ENCODE peak calls at places on chromosome 18, in six cellular contexts. One of them, this sample, is unnamed.

GRCh38 chr18:80175451-80176235 is 66.6 kb downstream of the ADNP2 start:
- DNase-seq in astrocyte of the hippocampus: peak
- DNase-seq in fibroblast of mammary gland: no peak
- DNase-seq in right cardiac atrium: no peak
- DNase-seq in right atrium auricular region: no peak
- DNase-seq in Caco-2: no peak
- DNase-seq in this sample: no peak

GRCh38 chr18:77203071-77203470 is 46.6 kb upstream of the GALR1 start:
- DNase-seq in right atrium auricular region: no peak
- DNase-seq in astrocyte of the hippocampus: peak
- DNase-seq in fibroblast of mammary gland: no peak
- DNase-seq in right cardiac atrium: no peak
- DNase-seq in Caco-2: no peak
- DNase-seq in this sample: no peak

GRCh38 chr18:45337477-45337876 is 277.8 kb upstream of the SLC14A2 start:
- DNase-seq in fibroblast of mammary gland: no peak
- DNase-seq in right atrium auricular region: no peak
- DNase-seq in right cardiac atrium: no peak
- DNase-seq in astrocyte of the hippocampus: no peak
- DNase-seq in Caco-2: no peak
- DNase-seq in this sample: no peak

GRCh38 chr18:46668135-46668534 is 11.1 kb upstream of the LOXHD1 start:
- DNase-seq in right cardiac atrium: no peak
- DNase-seq in fibroblast of mammary gland: no peak
- DNase-seq in right atrium auricular region: no peak
- DNase-seq in astrocyte of the hippocampus: no peak
- DNase-seq in Caco-2: no peak
- DNase-seq in this sample: no peak

GRCh38 chr18:7757175-7757574 is 190.1 kb downstream of the PTPRM start:
- DNase-seq in fibroblast of mammary gland: peak
- DNase-seq in right atrium auricular region: no peak
- DNase-seq in Caco-2: no peak
- DNase-seq in right cardiac atrium: no peak
- DNase-seq in astrocyte of the hippocampus: no peak
- DNase-seq in this sample: no peak

GRCh38 chr18:49961271-49961670 is 147.9 kb upstream of the ACAA2 start:
- DNase-seq in astrocyte of the hippocampus: no peak
- DNase-seq in fibroblast of mammary gland: no peak
- DNase-seq in Caco-2: no peak
- DNase-seq in right cardiac atrium: no peak
- DNase-seq in right atrium auricular region: no peak
- DNase-seq in this sample: no peak

GRCh38 chr18:62616331-62616805 is 93.5 kb downstream of the ZCCHC2 start:
- DNase-seq in Caco-2: no peak
- DNase-seq in fibroblast of mammary gland: peak
- DNase-seq in right atrium auricular region: no peak
- DNase-seq in astrocyte of the hippocampus: no peak
- DNase-seq in right cardiac atrium: no peak
- DNase-seq in this sample: peak

GRCh38 chr18:74478876-74479275 is 17.3 kb upstream of the CNDP2 start:
- DNase-seq in astrocyte of the hippocampus: no peak
- DNase-seq in right atrium auricular region: peak
- DNase-seq in right cardiac atrium: no peak
- DNase-seq in fibroblast of mammary gland: peak
- DNase-seq in Caco-2: no peak
- DNase-seq in this sample: no peak

GRCh38 chr18:6482198-6482977 is 67.7 kb upstream of the L3MBTL4 start:
- DNase-seq in fibroblast of mammary gland: peak
- DNase-seq in Caco-2: peak
- DNase-seq in right atrium auricular region: peak
- DNase-seq in right cardiac atrium: peak
- DNase-seq in astrocyte of the hippocampus: peak
- DNase-seq in this sample: peak

GRCh38 chr18:513826-514530 is 13.5 kb upstream of the COLEC12 start:
- DNase-seq in fibroblast of mammary gland: no peak
- DNase-seq in right atrium auricular region: no peak
- DNase-seq in Caco-2: no peak
- DNase-seq in astrocyte of the hippocampus: no peak
- DNase-seq in right cardiac atrium: peak
- DNase-seq in this sample: no peak

GRCh38 chr18:50162486-50163304 is 32.3 kb downstream of the MYO5B start:
- DNase-seq in right atrium auricular region: no peak
- DNase-seq in fibroblast of mammary gland: no peak
- DNase-seq in Caco-2: no peak
- DNase-seq in astrocyte of the hippocampus: peak
- DNase-seq in right cardiac atrium: no peak
- DNase-seq in this sample: no peak

GRCh38 chr18:7273301-7273911 is 42.5 kb downstream of the LRRC30 start:
- DNase-seq in right atrium auricular region: peak
- DNase-seq in fibroblast of mammary gland: peak
- DNase-seq in astrocyte of the hippocampus: peak
- DNase-seq in right cardiac atrium: peak
- DNase-seq in Caco-2: no peak
- DNase-seq in this sample: no peak

GRCh38 chr18:76588591-76589303 is 93.7 kb upstream of the ZNF516 start:
- DNase-seq in astrocyte of the hippocampus: peak
- DNase-seq in right cardiac atrium: no peak
- DNase-seq in Caco-2: no peak
- DNase-seq in right atrium auricular region: no peak
- DNase-seq in fibroblast of mammary gland: no peak
- DNase-seq in this sample: no peak

GRCh38 chr18:9173770-9174233 is 37.2 kb downstream of the ANKRD12 start:
- DNase-seq in astrocyte of the hippocampus: no peak
- DNase-seq in Caco-2: no peak
- DNase-seq in fibroblast of mammary gland: peak
- DNase-seq in right cardiac atrium: no peak
- DNase-seq in right atrium auricular region: no peak
- DNase-seq in this sample: no peak

GRCh38 chr18:8732442-8733360 is 27.3 kb downstream of the MTCL1 start:
- DNase-seq in right cardiac atrium: no peak
- DNase-seq in right atrium auricular region: no peak
- DNase-seq in fibroblast of mammary gland: no peak
- DNase-seq in astrocyte of the hippocampus: no peak
- DNase-seq in Caco-2: peak
- DNase-seq in this sample: no peak

GRCh38 chr18:70233974-70234373 is 28.5 kb upstream of the RTTN start:
- DNase-seq in astrocyte of the hippocampus: no peak
- DNase-seq in right cardiac atrium: no peak
- DNase-seq in right atrium auricular region: no peak
- DNase-seq in Caco-2: no peak
- DNase-seq in fibroblast of mammary gland: no peak
- DNase-seq in this sample: no peak

GRCh38 chr18:35624140-35624539 is 42.6 kb downstream of the GALNT1 start:
- DNase-seq in right atrium auricular region: no peak
- DNase-seq in Caco-2: no peak
- DNase-seq in astrocyte of the hippocampus: no peak
- DNase-seq in right cardiac atrium: no peak
- DNase-seq in fibroblast of mammary gland: no peak
- DNase-seq in this sample: no peak

GRCh38 chr18:64966667-64967066 is 784.1 kb upstream of the CDH7 start:
- DNase-seq in right atrium auricular region: no peak
- DNase-seq in fibroblast of mammary gland: no peak
- DNase-seq in astrocyte of the hippocampus: peak
- DNase-seq in Caco-2: no peak
- DNase-seq in right cardiac atrium: no peak
- DNase-seq in this sample: no peak

GRCh38 chr18:63407734-63408133 is 14.5 kb downstream of the VPS4B start:
- DNase-seq in right atrium auricular region: no peak
- DNase-seq in right cardiac atrium: no peak
- DNase-seq in fibroblast of mammary gland: peak
- DNase-seq in astrocyte of the hippocampus: no peak
- DNase-seq in Caco-2: no peak
- DNase-seq in this sample: no peak

GRCh38 chr18:75500510-75500909 is 73.0 kb upstream of the SMIM21 start:
- DNase-seq in right atrium auricular region: no peak
- DNase-seq in astrocyte of the hippocampus: no peak
- DNase-seq in fibroblast of mammary gland: peak
- DNase-seq in right cardiac atrium: no peak
- DNase-seq in Caco-2: no peak
- DNase-seq in this sample: no peak

GRCh38 chr18:57624988-57625387 is 3.4 kb upstream of the NARS1 start:
- DNase-seq in Caco-2: no peak
- DNase-seq in astrocyte of the hippocampus: peak
- DNase-seq in fibroblast of mammary gland: peak
- DNase-seq in right cardiac atrium: no peak
- DNase-seq in right atrium auricular region: no peak
- DNase-seq in this sample: no peak

GRCh38 chr18:70373062-70373519 is 84.2 kb downstream of the SOCS6 start:
- DNase-seq in fibroblast of mammary gland: peak
- DNase-seq in astrocyte of the hippocampus: peak
- DNase-seq in Caco-2: peak
- DNase-seq in right cardiac atrium: no peak
- DNase-seq in right atrium auricular region: no peak
- DNase-seq in this sample: peak

GRCh38 chr18:47944972-47945843 is 14.7 kb upstream of the SMAD2 start:
- DNase-seq in right cardiac atrium: no peak
- DNase-seq in astrocyte of the hippocampus: peak
- DNase-seq in right atrium auricular region: no peak
- DNase-seq in Caco-2: no peak
- DNase-seq in fibroblast of mammary gland: peak
- DNase-seq in this sample: no peak

GRCh38 chr18:46199515-46200147 is 95.4 kb downstream of the HAUS1 start:
- DNase-seq in right cardiac atrium: no peak
- DNase-seq in fibroblast of mammary gland: peak
- DNase-seq in right atrium auricular region: no peak
- DNase-seq in Caco-2: no peak
- DNase-seq in astrocyte of the hippocampus: peak
- DNase-seq in this sample: peak

GRCh38 chr18:59810183-59810582 is 89.6 kb upstream of the PMAIP1 start:
- DNase-seq in astrocyte of the hippocampus: no peak
- DNase-seq in right cardiac atrium: no peak
- DNase-seq in right atrium auricular region: no peak
- DNase-seq in fibroblast of mammary gland: peak
- DNase-seq in Caco-2: no peak
- DNase-seq in this sample: no peak

GRCh38 chr18:8374652-8375051 is 234.6 kb upstream of the RAB12 start:
- DNase-seq in Caco-2: no peak
- DNase-seq in astrocyte of the hippocampus: no peak
- DNase-seq in fibroblast of mammary gland: no peak
- DNase-seq in right cardiac atrium: no peak
- DNase-seq in right atrium auricular region: no peak
- DNase-seq in this sample: no peak

GRCh38 chr18:65607161-65607560 is 143.7 kb upstream of the CDH7 start:
- DNase-seq in astrocyte of the hippocampus: no peak
- DNase-seq in fibroblast of mammary gland: no peak
- DNase-seq in Caco-2: no peak
- DNase-seq in right cardiac atrium: no peak
- DNase-seq in right atrium auricular region: no peak
- DNase-seq in this sample: no peak

GRCh38 chr18:9808530-9809241 is 77.1 kb upstream of the TXNDC2 start:
- DNase-seq in astrocyte of the hippocampus: peak
- DNase-seq in right atrium auricular region: no peak
- DNase-seq in fibroblast of mammary gland: no peak
- DNase-seq in Caco-2: peak
- DNase-seq in right cardiac atrium: no peak
- DNase-seq in this sample: no peak

GRCh38 chr18:8851659-8852058 is 146.3 kb downstream of the MTCL1 start:
- DNase-seq in astrocyte of the hippocampus: no peak
- DNase-seq in right cardiac atrium: no peak
- DNase-seq in Caco-2: no peak
- DNase-seq in right atrium auricular region: no peak
- DNase-seq in fibroblast of mammary gland: no peak
- DNase-seq in this sample: no peak

GRCh38 chr18:14074187-14074586 is 58.0 kb downstream of the ZNF519 start:
- DNase-seq in Caco-2: no peak
- DNase-seq in right cardiac atrium: no peak
- DNase-seq in fibroblast of mammary gland: no peak
- DNase-seq in right atrium auricular region: no peak
- DNase-seq in astrocyte of the hippocampus: no peak
- DNase-seq in this sample: no peak

GRCh38 chr18:13288509-13289138 is 70.1 kb downstream of the LDLRAD4 start:
- DNase-seq in Caco-2: no peak
- DNase-seq in fibroblast of mammary gland: no peak
- DNase-seq in astrocyte of the hippocampus: no peak
- DNase-seq in right atrium auricular region: no peak
- DNase-seq in right cardiac atrium: peak
- DNase-seq in this sample: no peak

GRCh38 chr18:58393295-58393694 is 235.6 kb downstream of the ALPK2 start:
- DNase-seq in Caco-2: no peak
- DNase-seq in right atrium auricular region: no peak
- DNase-seq in fibroblast of mammary gland: no peak
- DNase-seq in right cardiac atrium: no peak
- DNase-seq in astrocyte of the hippocampus: no peak
- DNase-seq in this sample: no peak

GRCh38 chr18:23871410-23871809 is 143.1 kb upstream of the TTC39C start:
- DNase-seq in astrocyte of the hippocampus: peak
- DNase-seq in right atrium auricular region: no peak
- DNase-seq in Caco-2: no peak
- DNase-seq in fibroblast of mammary gland: no peak
- DNase-seq in right cardiac atrium: peak
- DNase-seq in this sample: no peak

GRCh38 chr18:31500161-31500688 is 2.2 kb downstream of the DSG2 start:
- DNase-seq in right atrium auricular region: no peak
- DNase-seq in Caco-2: no peak
- DNase-seq in astrocyte of the hippocampus: no peak
- DNase-seq in fibroblast of mammary gland: no peak
- DNase-seq in right cardiac atrium: no peak
- DNase-seq in this sample: no peak

GRCh38 chr18:66211693-66212195 is 392.1 kb downstream of the CDH19 start:
- DNase-seq in astrocyte of the hippocampus: no peak
- DNase-seq in Caco-2: no peak
- DNase-seq in right atrium auricular region: no peak
- DNase-seq in right cardiac atrium: no peak
- DNase-seq in fibroblast of mammary gland: no peak
- DNase-seq in this sample: no peak

GRCh38 chr18:36448384-36449290 is 151.1 kb downstream of the FHOD3 start:
- DNase-seq in right cardiac atrium: no peak
- DNase-seq in astrocyte of the hippocampus: no peak
- DNase-seq in Caco-2: no peak
- DNase-seq in right atrium auricular region: no peak
- DNase-seq in fibroblast of mammary gland: no peak
- DNase-seq in this sample: no peak